ENCODE peak calls at places on chromosomes 7 and 10, in ten cellular contexts. One of them, this sample, is unnamed. For H3K9me3, the result is how much of the 10 kb centered on the place peaks cover.

GRCh38 chr10:15439381-15439837 is 68.3 kb upstream of the FAM171A1 start:
- DNase-seq in adrenal gland: peak
- DNase-seq in vagina: no peak
- DNase-seq in IMR-90: peak
- DNase-seq in stomach: no peak
- DNase-seq in A549: no peak
- DNase-seq in Peyer's patch: no peak
- DNase-seq in uterus: peak
- DNase-seq in suprapubic skin: no peak
- DNase-seq in endothelial cell of umbilical vein: peak
- DNase-seq in this sample: no peak

GRCh38 chr10:71777213-71777985 is 4.1 kb upstream of the VSIR start:
- DNase-seq in adrenal gland: no peak
- DNase-seq in vagina: no peak
- DNase-seq in IMR-90: no peak
- DNase-seq in stomach: no peak
- DNase-seq in A549: no peak
- DNase-seq in Peyer's patch: no peak
- DNase-seq in uterus: no peak
- DNase-seq in suprapubic skin: no peak
- DNase-seq in endothelial cell of umbilical vein: no peak
- DNase-seq in this sample: no peak

GRCh38 chr10:125911990-125912389 is 15.6 kb downstream of the FANK1 start:
- DNase-seq in adrenal gland: no peak
- DNase-seq in vagina: no peak
- DNase-seq in IMR-90: no peak
- DNase-seq in stomach: peak
- DNase-seq in A549: no peak
- DNase-seq in Peyer's patch: peak
- DNase-seq in uterus: no peak
- DNase-seq in suprapubic skin: no peak
- DNase-seq in endothelial cell of umbilical vein: no peak
- DNase-seq in this sample: no peak

GRCh38 chr10:70993051-70993450 is 104.7 kb upstream of the PCBD1 start:
- DNase-seq in adrenal gland: no peak
- DNase-seq in vagina: no peak
- DNase-seq in IMR-90: no peak
- DNase-seq in stomach: no peak
- DNase-seq in A549: no peak
- DNase-seq in Peyer's patch: no peak
- DNase-seq in uterus: no peak
- DNase-seq in suprapubic skin: peak
- DNase-seq in endothelial cell of umbilical vein: no peak
- DNase-seq in this sample: no peak

GRCh38 chr7:5598769-5599371 is 175.2 kb upstream of the TNRC18 start:
- DNase-seq in adrenal gland: no peak
- DNase-seq in vagina: no peak
- DNase-seq in IMR-90: no peak
- DNase-seq in stomach: no peak
- DNase-seq in A549: no peak
- DNase-seq in Peyer's patch: no peak
- DNase-seq in uterus: no peak
- DNase-seq in suprapubic skin: peak
- DNase-seq in endothelial cell of umbilical vein: no peak
- DNase-seq in this sample: no peak

GRCh38 chr7:9856668-9857067 is 1117.0 kb upstream of the PHF14 start:
- DNase-seq in adrenal gland: no peak
- DNase-seq in vagina: no peak
- DNase-seq in IMR-90: no peak
- DNase-seq in stomach: no peak
- DNase-seq in A549: no peak
- DNase-seq in Peyer's patch: no peak
- DNase-seq in uterus: no peak
- DNase-seq in suprapubic skin: no peak
- DNase-seq in endothelial cell of umbilical vein: no peak
- DNase-seq in this sample: no peak

GRCh38 chr7:3482147-3482921 is 181.3 kb downstream of the SDK1 start:
- DNase-seq in adrenal gland: no peak
- DNase-seq in vagina: no peak
- DNase-seq in IMR-90: peak
- DNase-seq in stomach: no peak
- DNase-seq in A549: peak
- DNase-seq in Peyer's patch: no peak
- DNase-seq in uterus: no peak
- DNase-seq in suprapubic skin: no peak
- DNase-seq in endothelial cell of umbilical vein: peak
- DNase-seq in this sample: no peak

GRCh38 chr7:151732292-151732691 is 144.6 kb downstream of the PRKAG2 start:
- DNase-seq in adrenal gland: no peak
- DNase-seq in vagina: no peak
- DNase-seq in IMR-90: no peak
- DNase-seq in stomach: no peak
- DNase-seq in A549: no peak
- DNase-seq in Peyer's patch: no peak
- DNase-seq in uterus: no peak
- DNase-seq in suprapubic skin: no peak
- DNase-seq in endothelial cell of umbilical vein: no peak
- DNase-seq in this sample: no peak

GRCh38 chr10:122172311-122173008 is 98.6 kb upstream of the BTBD16 start:
- DNase-seq in adrenal gland: no peak
- DNase-seq in vagina: no peak
- DNase-seq in IMR-90: no peak
- DNase-seq in stomach: no peak
- DNase-seq in A549: no peak
- DNase-seq in Peyer's patch: no peak
- DNase-seq in uterus: no peak
- DNase-seq in suprapubic skin: no peak
- DNase-seq in endothelial cell of umbilical vein: no peak
- DNase-seq in this sample: no peak

GRCh38 chr7:101278461-101279292 is 33.8 kb upstream of the FIS1 start:
- DNase-seq in adrenal gland: no peak
- DNase-seq in vagina: no peak
- DNase-seq in IMR-90: no peak
- DNase-seq in stomach: no peak
- DNase-seq in A549: no peak
- DNase-seq in Peyer's patch: no peak
- DNase-seq in uterus: no peak
- DNase-seq in suprapubic skin: no peak
- DNase-seq in endothelial cell of umbilical vein: no peak
- DNase-seq in this sample: no peak

GRCh38 chr10:98267894-98268693 is at the start of gene LOXL4:
- DNase-seq in adrenal gland: no peak
- DNase-seq in vagina: no peak
- DNase-seq in IMR-90: no peak
- DNase-seq in stomach: no peak
- DNase-seq in A549: peak
- DNase-seq in Peyer's patch: no peak
- DNase-seq in uterus: peak
- DNase-seq in suprapubic skin: peak
- DNase-seq in endothelial cell of umbilical vein: no peak
- DNase-seq in this sample: no peak
- TF ChIP-seq POLR2A in adrenal gland: no peak
- TF ChIP-seq POLR2A in vagina: peak
- TF ChIP-seq POLR2A in IMR-90: no peak
- TF ChIP-seq POLR2A in stomach: no peak
- TF ChIP-seq POLR2A in A549: no peak
- TF ChIP-seq POLR2A in Peyer's patch: no peak
- TF ChIP-seq POLR2A in uterus: peak
- TF ChIP-seq POLR2A in suprapubic skin: no peak
- TF ChIP-seq POLR2A in endothelial cell of umbilical vein: no peak
- TF ChIP-seq POLR2A in this sample: no peak

GRCh38 chr7:64113981-64114380 is 68.7 kb downstream of the ZNF727 start:
- DNase-seq in adrenal gland: no peak
- DNase-seq in vagina: no peak
- DNase-seq in IMR-90: no peak
- DNase-seq in stomach: no peak
- DNase-seq in A549: no peak
- DNase-seq in Peyer's patch: no peak
- DNase-seq in uterus: no peak
- DNase-seq in suprapubic skin: no peak
- DNase-seq in endothelial cell of umbilical vein: no peak
- DNase-seq in this sample: no peak

GRCh38 chr7:64114791-64115190 is 69.6 kb downstream of the ZNF727 start:
- DNase-seq in adrenal gland: no peak
- DNase-seq in vagina: no peak
- DNase-seq in IMR-90: no peak
- DNase-seq in stomach: no peak
- DNase-seq in A549: no peak
- DNase-seq in Peyer's patch: no peak
- DNase-seq in uterus: no peak
- DNase-seq in suprapubic skin: no peak
- DNase-seq in endothelial cell of umbilical vein: no peak
- DNase-seq in this sample: no peak
- H3K9me3 ChIP-seq in adrenal gland: under half
- H3K9me3 ChIP-seq in vagina: under half
- H3K9me3 ChIP-seq in IMR-90: under half
- H3K9me3 ChIP-seq in stomach: under half
- H3K9me3 ChIP-seq in A549: under half
- H3K9me3 ChIP-seq in Peyer's patch: under half
- H3K9me3 ChIP-seq in uterus: under half
- H3K9me3 ChIP-seq in suprapubic skin: under half
- H3K9me3 ChIP-seq in endothelial cell of umbilical vein: under half
- H3K9me3 ChIP-seq in this sample: under half

GRCh38 chr7:36391436-36392198 is 2.0 kb downstream of the ANLN start:
- DNase-seq in adrenal gland: no peak
- DNase-seq in vagina: no peak
- DNase-seq in IMR-90: peak
- DNase-seq in stomach: no peak
- DNase-seq in A549: no peak
- DNase-seq in Peyer's patch: no peak
- DNase-seq in uterus: no peak
- DNase-seq in suprapubic skin: no peak
- DNase-seq in endothelial cell of umbilical vein: peak
- DNase-seq in this sample: no peak

GRCh38 chr7:36390199-36391090 is 783 bp downstream of the ANLN start:
- DNase-seq in adrenal gland: peak
- DNase-seq in vagina: no peak
- DNase-seq in IMR-90: peak
- DNase-seq in stomach: peak
- DNase-seq in A549: peak
- DNase-seq in Peyer's patch: peak
- DNase-seq in uterus: peak
- DNase-seq in suprapubic skin: no peak
- DNase-seq in endothelial cell of umbilical vein: peak
- DNase-seq in this sample: no peak

GRCh38 chr7:36387437-36388345 is 2.0 kb upstream of the ANLN start:
- DNase-seq in adrenal gland: no peak
- DNase-seq in vagina: no peak
- DNase-seq in IMR-90: no peak
- DNase-seq in stomach: no peak
- DNase-seq in A549: peak
- DNase-seq in Peyer's patch: no peak
- DNase-seq in uterus: no peak
- DNase-seq in suprapubic skin: no peak
- DNase-seq in endothelial cell of umbilical vein: no peak
- DNase-seq in this sample: no peak

GRCh38 chr7:36388423-36388822 is 1.2 kb upstream of the ANLN start:
- DNase-seq in adrenal gland: no peak
- DNase-seq in vagina: no peak
- DNase-seq in IMR-90: no peak
- DNase-seq in stomach: no peak
- DNase-seq in A549: no peak
- DNase-seq in Peyer's patch: no peak
- DNase-seq in uterus: no peak
- DNase-seq in suprapubic skin: no peak
- DNase-seq in endothelial cell of umbilical vein: no peak
- DNase-seq in this sample: no peak

DNA sequence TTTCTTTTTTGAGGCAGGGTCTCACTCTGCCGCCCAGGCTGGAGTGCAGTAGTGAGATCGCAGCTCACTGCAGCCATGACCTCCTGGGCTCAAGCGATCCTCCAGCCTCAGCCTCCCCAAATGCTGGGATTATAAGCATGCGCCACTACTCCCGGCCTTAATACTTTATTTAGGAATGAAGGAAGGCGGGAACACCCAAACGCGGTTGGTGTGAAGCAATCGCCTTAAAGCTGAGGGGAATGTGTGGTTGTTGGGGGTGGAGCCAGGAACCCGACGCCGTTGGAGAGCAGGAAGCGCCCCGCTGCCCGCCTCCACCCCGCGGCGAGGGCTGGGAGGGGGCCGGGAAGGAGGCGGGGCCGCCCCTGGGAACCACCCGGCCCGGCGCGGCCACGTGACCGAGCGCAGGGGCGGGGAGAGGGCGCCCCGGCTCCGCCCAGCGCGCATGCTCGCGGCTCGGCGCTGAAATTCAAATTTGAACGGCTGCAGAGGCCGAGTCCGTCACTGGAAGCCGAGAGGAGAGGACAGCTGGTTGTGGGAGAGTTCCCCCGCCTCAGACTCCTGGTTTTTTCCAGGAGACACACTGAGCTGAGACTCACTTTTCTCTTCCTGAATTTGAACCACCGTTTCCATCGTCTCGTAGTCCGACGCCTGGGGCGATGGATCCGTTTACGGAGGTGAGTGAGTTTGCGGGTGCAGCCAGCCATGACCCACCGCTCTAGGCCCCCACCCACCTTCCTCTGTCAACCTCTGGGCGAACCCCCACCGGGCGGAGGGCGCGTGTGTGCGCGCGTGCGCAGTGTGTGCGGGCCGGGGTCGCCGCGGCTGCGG is at the start of gene ANLN:
- DNase-seq in adrenal gland: peak
- DNase-seq in vagina: no peak
- DNase-seq in IMR-90: peak
- DNase-seq in stomach: peak
- DNase-seq in A549: peak
- DNase-seq in Peyer's patch: peak
- DNase-seq in uterus: peak
- DNase-seq in suprapubic skin: peak
- DNase-seq in endothelial cell of umbilical vein: peak
- DNase-seq in this sample: peak
- TF ChIP-seq POLR2A in adrenal gland: peak
- TF ChIP-seq POLR2A in vagina: no peak
- TF ChIP-seq POLR2A in IMR-90: peak
- TF ChIP-seq POLR2A in stomach: no peak
- TF ChIP-seq POLR2A in A549: peak
- TF ChIP-seq POLR2A in Peyer's patch: no peak
- TF ChIP-seq POLR2A in uterus: no peak
- TF ChIP-seq POLR2A in suprapubic skin: no peak
- TF ChIP-seq POLR2A in endothelial cell of umbilical vein: peak
- TF ChIP-seq POLR2A in this sample: no peak

GRCh38 chr7:157826566-157826965 is 489.8 kb downstream of the DNAJB6 start:
- DNase-seq in adrenal gland: no peak
- DNase-seq in vagina: no peak
- DNase-seq in IMR-90: no peak
- DNase-seq in stomach: no peak
- DNase-seq in A549: no peak
- DNase-seq in Peyer's patch: no peak
- DNase-seq in uterus: no peak
- DNase-seq in suprapubic skin: no peak
- DNase-seq in endothelial cell of umbilical vein: no peak
- DNase-seq in this sample: no peak
- H3K9me3 ChIP-seq in adrenal gland: under half
- H3K9me3 ChIP-seq in vagina: under half
- H3K9me3 ChIP-seq in IMR-90: half or more
- H3K9me3 ChIP-seq in stomach: under half
- H3K9me3 ChIP-seq in A549: under half
- H3K9me3 ChIP-seq in Peyer's patch: under half
- H3K9me3 ChIP-seq in uterus: under half
- H3K9me3 ChIP-seq in suprapubic skin: under half
- H3K9me3 ChIP-seq in endothelial cell of umbilical vein: under half
- H3K9me3 ChIP-seq in this sample: under half

This sample was measured in esophagus muscularis mucosa.